ENCODE peak calls at places on chromosomes 4 and X, in ten cellular contexts. One of them, this sample, is unnamed.

GRCh38 chrX:17932781-17933180 is 71.7 kb upstream of the RAI2 start:
- DNase-seq in IMR-90: no peak
- DNase-seq in HCT116: no peak
- DNase-seq in K562: no peak
- DNase-seq in DND-41: no peak
- DNase-seq in GM23338: no peak
- DNase-seq in A549: no peak
- DNase-seq in PC-3: no peak
- DNase-seq in H9: no peak
- DNase-seq in fibroblast of lung: no peak
- DNase-seq in this sample: no peak

GRCh38 chrX:134396174-134396573 is 63.8 kb upstream of the HPRT1 start:
- DNase-seq in GM23338: peak
- DNase-seq in K562: peak
- DNase-seq in IMR-90: peak
- DNase-seq in PC-3: peak
- DNase-seq in H9: no peak
- DNase-seq in HCT116: no peak
- DNase-seq in DND-41: no peak
- DNase-seq in A549: peak
- DNase-seq in fibroblast of lung: no peak
- DNase-seq in this sample: peak

GRCh38 chr4:28073860-28074555 is 1213.4 kb downstream of the STIM2 start:
- DNase-seq in DND-41: no peak
- DNase-seq in fibroblast of lung: no peak
- DNase-seq in H9: peak
- DNase-seq in K562: no peak
- DNase-seq in PC-3: peak
- DNase-seq in HCT116: peak
- DNase-seq in IMR-90: no peak
- DNase-seq in A549: peak
- DNase-seq in GM23338: peak
- DNase-seq in this sample: no peak

GRCh38 chr4:53043096-53043495 is 181.0 kb downstream of the RASL11B start:
- DNase-seq in HCT116: no peak
- DNase-seq in A549: no peak
- DNase-seq in fibroblast of lung: no peak
- DNase-seq in PC-3: no peak
- DNase-seq in K562: no peak
- DNase-seq in GM23338: no peak
- DNase-seq in IMR-90: no peak
- DNase-seq in DND-41: no peak
- DNase-seq in H9: no peak
- DNase-seq in this sample: no peak

GRCh38 chrX:11704725-11705495 is 39.2 kb upstream of the ARHGAP6 start:
- DNase-seq in DND-41: no peak
- DNase-seq in HCT116: no peak
- DNase-seq in H9: peak
- DNase-seq in A549: no peak
- DNase-seq in PC-3: no peak
- DNase-seq in fibroblast of lung: peak
- DNase-seq in GM23338: peak
- DNase-seq in K562: no peak
- DNase-seq in IMR-90: peak
- DNase-seq in this sample: no peak

GRCh38 chrX:118117069-118117405 is 427 bp upstream of the KLHL13 start:
- DNase-seq in PC-3: peak
- DNase-seq in A549: no peak
- DNase-seq in H9: no peak
- DNase-seq in GM23338: no peak
- DNase-seq in DND-41: no peak
- DNase-seq in IMR-90: no peak
- DNase-seq in fibroblast of lung: no peak
- DNase-seq in HCT116: no peak
- DNase-seq in K562: no peak
- DNase-seq in this sample: peak

GRCh38 chrX:42691196-42691595 is 86.8 kb downstream of the PPP1R2C start:
- DNase-seq in GM23338: no peak
- DNase-seq in fibroblast of lung: no peak
- DNase-seq in PC-3: no peak
- DNase-seq in K562: no peak
- DNase-seq in DND-41: no peak
- DNase-seq in H9: no peak
- DNase-seq in IMR-90: no peak
- DNase-seq in A549: no peak
- DNase-seq in HCT116: no peak
- DNase-seq in this sample: no peak

GRCh38 chr4:146638801-146639351 is at the start of gene POU4F2:
- DNase-seq in fibroblast of lung: peak
- DNase-seq in A549: no peak
- DNase-seq in K562: no peak
- DNase-seq in DND-41: no peak
- DNase-seq in HCT116: no peak
- DNase-seq in GM23338: peak
- DNase-seq in H9: peak
- DNase-seq in PC-3: no peak
- DNase-seq in IMR-90: no peak
- DNase-seq in this sample: peak

GRCh38 chrX:6449946-6450345 is 85.0 kb downstream of the VCX3A start:
- DNase-seq in GM23338: no peak
- DNase-seq in PC-3: no peak
- DNase-seq in DND-41: no peak
- DNase-seq in H9: no peak
- DNase-seq in HCT116: no peak
- DNase-seq in fibroblast of lung: no peak
- DNase-seq in K562: no peak
- DNase-seq in A549: no peak
- DNase-seq in IMR-90: no peak
- DNase-seq in this sample: no peak

GRCh38 chr4:71411976-71412375 is 73.2 kb downstream of the SLC4A4 start:
- DNase-seq in PC-3: no peak
- DNase-seq in A549: no peak
- DNase-seq in DND-41: no peak
- DNase-seq in GM23338: no peak
- DNase-seq in H9: no peak
- DNase-seq in HCT116: no peak
- DNase-seq in K562: no peak
- DNase-seq in IMR-90: peak
- DNase-seq in fibroblast of lung: peak
- DNase-seq in this sample: peak

GRCh38 chr4:98430708-98431403 is 169.7 kb downstream of the RAP1GDS1 start:
- DNase-seq in H9: no peak
- DNase-seq in DND-41: no peak
- DNase-seq in IMR-90: peak
- DNase-seq in A549: peak
- DNase-seq in HCT116: peak
- DNase-seq in K562: no peak
- DNase-seq in GM23338: no peak
- DNase-seq in fibroblast of lung: peak
- DNase-seq in PC-3: peak
- DNase-seq in this sample: peak

GRCh38 chr4:98181815-98182214 is 38.5 kb upstream of the STPG2 start:
- DNase-seq in K562: no peak
- DNase-seq in GM23338: peak
- DNase-seq in H9: no peak
- DNase-seq in A549: no peak
- DNase-seq in HCT116: no peak
- DNase-seq in PC-3: no peak
- DNase-seq in fibroblast of lung: peak
- DNase-seq in DND-41: no peak
- DNase-seq in IMR-90: peak
- DNase-seq in this sample: peak

GRCh38 chrX:30951003-30951402 is 61.9 kb upstream of the TAB3 start:
- DNase-seq in DND-41: no peak
- DNase-seq in PC-3: no peak
- DNase-seq in IMR-90: no peak
- DNase-seq in GM23338: no peak
- DNase-seq in K562: no peak
- DNase-seq in H9: no peak
- DNase-seq in HCT116: no peak
- DNase-seq in A549: no peak
- DNase-seq in fibroblast of lung: no peak
- DNase-seq in this sample: no peak

GRCh38 chrX:42097491-42097890 is 174.1 kb upstream of the CASK start:
- DNase-seq in PC-3: no peak
- DNase-seq in fibroblast of lung: no peak
- DNase-seq in HCT116: no peak
- DNase-seq in IMR-90: no peak
- DNase-seq in GM23338: no peak
- DNase-seq in A549: no peak
- DNase-seq in K562: no peak
- DNase-seq in H9: no peak
- DNase-seq in DND-41: no peak
- DNase-seq in this sample: no peak

GRCh38 chrX:85196319-85196718 is 47.3 kb downstream of the SATL1 start:
- DNase-seq in H9: no peak
- DNase-seq in DND-41: no peak
- DNase-seq in HCT116: no peak
- DNase-seq in fibroblast of lung: no peak
- DNase-seq in A549: no peak
- DNase-seq in K562: no peak
- DNase-seq in IMR-90: no peak
- DNase-seq in PC-3: no peak
- DNase-seq in GM23338: no peak
- DNase-seq in this sample: no peak

GRCh38 chrX:42615161-42615563 is 162.8 kb downstream of the PPP1R2C start:
- DNase-seq in fibroblast of lung: no peak
- DNase-seq in A549: no peak
- DNase-seq in K562: no peak
- DNase-seq in PC-3: peak
- DNase-seq in DND-41: peak
- DNase-seq in HCT116: peak
- DNase-seq in IMR-90: no peak
- DNase-seq in GM23338: peak
- DNase-seq in H9: peak
- DNase-seq in this sample: no peak

GRCh38 chrX:78496483-78496882 is 162.6 kb downstream of the RTL3 start:
- DNase-seq in HCT116: no peak
- DNase-seq in PC-3: no peak
- DNase-seq in A549: no peak
- DNase-seq in fibroblast of lung: no peak
- DNase-seq in IMR-90: no peak
- DNase-seq in K562: no peak
- DNase-seq in H9: no peak
- DNase-seq in DND-41: no peak
- DNase-seq in GM23338: no peak
- DNase-seq in this sample: no peak

GRCh38 chrX:78493180-78493579 is 165.8 kb upstream of the CYSLTR1 start:
- DNase-seq in K562: no peak
- DNase-seq in HCT116: no peak
- DNase-seq in IMR-90: no peak
- DNase-seq in DND-41: no peak
- DNase-seq in A549: no peak
- DNase-seq in PC-3: no peak
- DNase-seq in GM23338: no peak
- DNase-seq in H9: no peak
- DNase-seq in fibroblast of lung: no peak
- DNase-seq in this sample: no peak
- H3K4me2 ChIP-seq in K562: no peak
- H3K4me2 ChIP-seq in HCT116: no peak
- H3K4me2 ChIP-seq in IMR-90: no peak
- H3K4me2 ChIP-seq in DND-41: no peak
- H3K4me2 ChIP-seq in A549: no peak
- H3K4me2 ChIP-seq in PC-3: no peak
- H3K4me2 ChIP-seq in GM23338: no peak
- H3K4me2 ChIP-seq in H9: no peak
- H3K4me2 ChIP-seq in fibroblast of lung: no peak
- H3K4me2 ChIP-seq in this sample: no peak

GRCh38 chr4:8325284-8325973 is 55.9 kb downstream of the HTRA3 start:
- DNase-seq in fibroblast of lung: no peak
- DNase-seq in K562: no peak
- DNase-seq in DND-41: no peak
- DNase-seq in PC-3: no peak
- DNase-seq in A549: no peak
- DNase-seq in H9: peak
- DNase-seq in GM23338: no peak
- DNase-seq in IMR-90: no peak
- DNase-seq in HCT116: no peak
- DNase-seq in this sample: peak
- H3K4me2 ChIP-seq in fibroblast of lung: no peak
- H3K4me2 ChIP-seq in K562: no peak
- H3K4me2 ChIP-seq in DND-41: no peak
- H3K4me2 ChIP-seq in PC-3: no peak
- H3K4me2 ChIP-seq in A549: no peak
- H3K4me2 ChIP-seq in H9: no peak
- H3K4me2 ChIP-seq in GM23338: no peak
- H3K4me2 ChIP-seq in IMR-90: no peak
- H3K4me2 ChIP-seq in HCT116: no peak
- H3K4me2 ChIP-seq in this sample: no peak

GRCh38 chr4:19262467-19262866 is 989.2 kb upstream of the SLIT2 start:
- DNase-seq in A549: no peak
- DNase-seq in K562: no peak
- DNase-seq in fibroblast of lung: peak
- DNase-seq in IMR-90: no peak
- DNase-seq in GM23338: no peak
- DNase-seq in PC-3: no peak
- DNase-seq in HCT116: no peak
- DNase-seq in H9: no peak
- DNase-seq in DND-41: no peak
- DNase-seq in this sample: no peak
- H3K4me2 ChIP-seq in A549: no peak
- H3K4me2 ChIP-seq in K562: no peak
- H3K4me2 ChIP-seq in fibroblast of lung: peak
- H3K4me2 ChIP-seq in IMR-90: peak
- H3K4me2 ChIP-seq in GM23338: no peak
- H3K4me2 ChIP-seq in PC-3: peak
- H3K4me2 ChIP-seq in HCT116: no peak
- H3K4me2 ChIP-seq in H9: no peak
- H3K4me2 ChIP-seq in DND-41: no peak
- H3K4me2 ChIP-seq in this sample: no peak

DNA sequence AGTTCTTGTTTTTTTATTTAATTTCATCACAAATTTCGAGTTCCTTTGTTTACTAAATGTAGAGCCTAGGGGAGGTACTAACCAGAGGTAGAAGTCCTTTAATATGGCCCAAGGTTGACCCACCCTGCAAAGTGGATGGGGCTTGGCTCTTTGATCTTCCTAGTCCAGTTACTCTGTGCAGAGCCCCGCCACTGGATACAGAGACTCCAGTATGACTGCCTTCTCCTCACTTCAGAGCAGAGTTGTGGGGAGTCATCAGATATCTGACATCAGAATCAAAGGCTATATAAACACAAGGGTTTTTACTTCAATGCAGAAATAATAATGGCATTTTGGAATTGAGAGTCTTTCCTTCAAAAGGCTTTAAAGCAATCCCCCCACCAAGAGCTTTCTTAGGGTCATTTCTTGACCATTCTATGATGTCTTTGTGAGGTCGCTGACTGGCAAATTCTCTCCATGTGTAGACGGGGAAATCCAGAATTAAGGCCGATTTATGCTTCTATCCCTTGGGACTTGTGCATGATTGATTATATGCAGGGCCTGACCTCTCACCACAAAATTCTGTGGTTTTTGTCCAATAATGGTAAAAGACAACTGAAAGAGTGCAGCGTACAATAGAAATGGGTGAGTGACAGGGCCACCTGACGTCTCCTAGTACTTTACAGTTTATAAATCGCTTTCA is 88.3 kb upstream of the CITED1 start:
- DNase-seq in IMR-90: no peak
- DNase-seq in K562: no peak
- DNase-seq in fibroblast of lung: peak
- DNase-seq in PC-3: no peak
- DNase-seq in H9: no peak
- DNase-seq in A549: no peak
- DNase-seq in DND-41: no peak
- DNase-seq in HCT116: no peak
- DNase-seq in GM23338: no peak
- DNase-seq in this sample: no peak
- H3K4me2 ChIP-seq in IMR-90: no peak
- H3K4me2 ChIP-seq in K562: no peak
- H3K4me2 ChIP-seq in fibroblast of lung: no peak
- H3K4me2 ChIP-seq in PC-3: no peak
- H3K4me2 ChIP-seq in H9: no peak
- H3K4me2 ChIP-seq in A549: no peak
- H3K4me2 ChIP-seq in DND-41: no peak
- H3K4me2 ChIP-seq in HCT116: no peak
- H3K4me2 ChIP-seq in GM23338: no peak
- H3K4me2 ChIP-seq in this sample: peak

This sample was measured in GM23248.